ENCODE peak calls at places on chromosomes 16 and 17, in eight cellular contexts. R is AG04450, V is colonic mucosa, K is lower lobe of right lung, I is Panc1, F is lower leg skin, A is cardiac fibroblast, L is heart right ventricle. Q is an unnamed sample.

GRCh38 chr17:1989135-1989534 is 36.0 kb downstream of the RTN4RL1 start:
- DNase-seq in K (no peak), R (peak; percentile 30), L (no peak), A (peak; percentile 96), V (no peak), I (no peak), F (no peak), Q (no peak)

GRCh38 chr17:80270104-80270503 is 9.5 kb downstream of the RNF213 start:
- DNase-seq in R (no peak), K (no peak), F (no peak), A (no peak), I (no peak), L (no peak), V (no peak), Q (no peak)

GRCh38 chr16:80372341-80372740 is 168.5 kb upstream of the DYNLRB2 start:
- DNase-seq in K (no peak), A (no peak), R (no peak), L (no peak), I (no peak), F (no peak), V (no peak), Q (no peak)

GRCh38 chr16:2791174-2791573 is 3.8 kb upstream of the PRSS33 start:
- DNase-seq in A (no peak), F (no peak), R (no peak), L (no peak), I (no peak), V (no peak), K (peak; percentile 19), Q (no peak)

GRCh38 chr16:27761816-27762215 is 211.9 kb downstream of the KATNIP start:
- DNase-seq in L (no peak), A (no peak), I (no peak), V (no peak), R (no peak), F (no peak), K (peak; percentile 16), Q (no peak)

GRCh38 chr16:49342336-49343265 is 31.0 kb upstream of the C16orf78 start:
- DNase-seq in F (peak; percentile 76), L (no peak), R (no peak), A (no peak), K (no peak), I (no peak), V (no peak), Q (no peak)

GRCh38 chr17:41734139-41734948 is at the start of gene HAP1:
- DNase-seq in F (no peak), I (no peak), K (no peak), A (peak; percentile 28), R (no peak), L (no peak), V (no peak), Q (peak; percentile 57)

GRCh38 chr17:68981288-68981687 is 26.1 kb upstream of the ABCA8 start:
- DNase-seq in F (no peak), L (peak; percentile 67), V (peak; percentile 35), A (peak; percentile 91), R (peak; percentile 3), K (no peak), I (no peak), Q (no peak)

GRCh38 chr17:19482571-19482970 is 51.1 kb upstream of the SLC47A1 start:
- DNase-seq in V (no peak), R (no peak), L (no peak), F (no peak), I (no peak), A (peak; percentile 32), K (no peak), Q (no peak)

GRCh38 chr16:3021449-3022207 is 1.5 kb downstream of the TNFRSF12A start:
- DNase-seq in F (peak; percentile 96), V (peak; percentile 90), A (peak; percentile 97), I (peak; percentile 68), R (peak; percentile 80), L (peak; percentile 87), K (peak; percentile 90), Q (peak; percentile 81)

GRCh38 chr16:62965831-62966230 is 929.6 kb upstream of the CDH8 start:
- DNase-seq in L (no peak), V (no peak), A (no peak), F (no peak), R (no peak), I (no peak), K (no peak), Q (no peak)

GRCh38 chr17:50903604-50904521 is 37.7 kb upstream of the TOB1 start:
- DNase-seq in I (no peak), A (peak; percentile 68), R (peak; percentile 45), L (no peak), V (no peak), F (no peak), K (no peak), Q (no peak)

DNA sequence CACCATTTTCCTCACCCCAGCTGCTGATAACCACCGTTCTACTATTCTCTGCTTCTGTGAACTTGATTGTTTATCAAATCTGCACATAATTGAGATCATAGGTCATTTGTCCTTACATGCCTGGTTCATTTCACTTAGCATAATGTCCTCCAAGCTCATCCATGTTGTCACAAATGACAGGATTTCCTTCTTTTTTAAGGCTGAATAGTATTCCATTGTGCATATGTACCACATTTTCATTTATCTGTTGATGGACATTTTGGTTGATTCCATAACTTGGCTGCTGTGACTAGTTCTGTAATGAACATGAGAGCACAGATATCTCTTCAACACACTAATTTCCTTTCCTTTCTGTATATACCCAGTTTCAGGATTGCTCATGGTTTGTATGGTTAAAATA is 225.3 kb upstream of the TBX2 start:
- DNase-seq in R (no peak), L (no peak), F (no peak), V (no peak), I (no peak), K (no peak), A (no peak), Q (no peak)
- TF ChIP-seq CTCF in R (no peak), L (no peak), F (no peak), V (no peak), I (no peak), K (no peak), A (no peak), Q (no peak)

GRCh38 chr17:78718575-78719209 is 63.4 kb downstream of the CYTH1 start:
- DNase-seq in I (no peak), V (no peak), A (no peak), K (no peak), R (no peak), L (no peak), F (no peak), Q (no peak)
- TF ChIP-seq CTCF in I (no peak), V (no peak), A (no peak), K (no peak), R (no peak), L (no peak), F (no peak), Q (no peak)

GRCh38 chr16:68826652-68827051 is 16.7 kb upstream of the TANGO6 start:
- DNase-seq in V (no peak), I (no peak), L (no peak), A (no peak), R (no peak), K (no peak), F (no peak), Q (no peak)

GRCh38 chr16:68823401-68823800 is 19.9 kb upstream of the TANGO6 start:
- DNase-seq in V (no peak), K (no peak), L (no peak), A (peak; percentile 94), F (no peak), I (no peak), R (peak; percentile 69), Q (no peak)

GRCh38 chr16:68825427-68825826 is 17.9 kb upstream of the TANGO6 start:
- DNase-seq in L (no peak), V (peak; percentile 34), F (no peak), K (no peak), I (no peak), R (no peak), A (no peak), Q (no peak)
- TF ChIP-seq CTCF in L (no peak), V (no peak), F (no peak), K (no peak), I (no peak), R (no peak), A (no peak), Q (no peak)

DNA sequence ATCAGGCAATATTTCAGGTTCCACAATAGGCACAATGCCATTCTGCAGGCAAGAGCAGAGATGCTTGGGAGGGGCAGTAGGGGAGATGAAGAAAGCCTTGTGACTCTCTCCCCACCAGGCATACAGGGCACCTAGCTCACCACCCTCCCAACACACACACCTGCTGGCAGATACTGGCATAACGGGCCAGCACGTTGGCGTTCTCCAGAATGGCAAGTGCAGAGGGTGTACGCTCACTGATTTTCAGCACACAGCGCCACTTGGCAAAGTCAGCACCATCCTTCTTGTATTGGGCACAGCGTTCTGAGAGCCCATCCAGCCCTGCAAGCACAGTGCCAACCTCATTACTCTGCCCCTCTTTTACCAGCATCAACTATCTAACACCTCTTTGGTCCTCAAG is 2.2 kb downstream of the ALDOC start:
- DNase-seq in V (no peak), R (no peak), L (no peak), A (no peak), K (no peak), F (no peak), I (no peak), Q (no peak)
- TF ChIP-seq CTCF in V (no peak), R (no peak), L (no peak), A (no peak), K (no peak), F (no peak), I (no peak), Q (peak; percentile 22)

GRCh38 chr16:56961851-56962281 is at the start of gene CETP:
- DNase-seq in I (no peak), V (no peak), K (no peak), L (no peak), F (no peak), R (no peak), A (no peak), Q (no peak)

GRCh38 chr16:56960681-56961281 is 969 bp upstream of the CETP start:
- DNase-seq in V (no peak), R (no peak), A (peak; percentile 52), K (no peak), F (no peak), L (no peak), I (no peak), Q (no peak)

GRCh38 chr16:56965149-56965938 is 3.6 kb downstream of the CETP start:
- DNase-seq in F (no peak), K (no peak), A (peak; percentile 34), R (no peak), I (no peak), L (no peak), V (peak; percentile 17), Q (no peak)

GRCh38 chr16:56964243-56965148 is 2.7 kb downstream of the CETP start:
- DNase-seq in V (peak; percentile 98), K (peak; percentile 95), I (no peak), L (peak; percentile 90), F (peak; percentile 97), R (peak; percentile 65), A (peak; percentile 96), Q (peak; percentile 60)

GRCh38 chr16:56961386-56961785 is 364 bp upstream of the CETP start:
- DNase-seq in I (no peak), F (no peak), L (no peak), R (no peak), A (peak; percentile 54), K (no peak), V (no peak), Q (no peak)
- TF ChIP-seq CTCF in I (no peak), F (no peak), L (no peak), R (no peak), A (no peak), K (no peak), V (no peak), Q (no peak)

Q was measured in progenitor cell of endocrine pancreas.